ENCODE peak calls at places on chromosomes 16 and 17, in six cellular contexts. Z is thoracic aorta; C is Right ventricle myocardium superior; F is stimulated activated CD8-positive, alpha-beta memory T cell treated with anti-CD3 and anti-CD28 coated beads, Interleukin-7, amount 100 ng/mL, for 4 hours; O is pulmonary artery endothelial cell; D is activated naive CD4-positive, alpha-beta T cell treated with Interleukin-2 at 50 U/mL for 16 hours. R is an unnamed sample.

GRCh38 chr16:3580686-3581085 is 3.5 kb upstream of the NLRC3 start:
- DNase-seq in C (peak), D (no peak), O (no peak), F (no peak), Z (no peak), R (no peak)

GRCh38 chr16:74052006-74052405 is 244.6 kb upstream of the PSMD7 start:
- DNase-seq in D (no peak), C (no peak), F (no peak), O (no peak), Z (no peak), R (no peak)

GRCh38 chr16:72084445-72084844 is 9.0 kb downstream of the TXNL4B start:
- DNase-seq in C (no peak), F (no peak), D (no peak), O (no peak), Z (no peak), R (no peak)

GRCh38 chr16:53744449-53744848 is 40.5 kb downstream of the FTO start:
- DNase-seq in O (no peak), D (peak), C (no peak), F (peak), Z (no peak), R (no peak)

GRCh38 chr17:66191607-66192377 is at the start of gene CEP112:
- DNase-seq in F (peak), D (peak), Z (peak), C (peak), O (no peak), R (peak)

GRCh38 chr17:3298260-3298659 is at the start of gene OR3A1:
- DNase-seq in F (no peak), D (no peak), C (no peak), Z (no peak), O (no peak), R (no peak)

GRCh38 chr17:1647802-1648581 is 1.7 kb downstream of the RILP start:
- DNase-seq in O (no peak), D (no peak), Z (no peak), F (no peak), C (peak), R (no peak)

GRCh38 chr16:84618428-84619102 is 687 bp upstream of the COTL1 start:
- DNase-seq in F (no peak), O (peak), C (no peak), Z (no peak), D (no peak), R (peak)

GRCh38 chr16:58038219-58038641 is 12.7 kb downstream of the MMP15 start:
- DNase-seq in Z (no peak), D (no peak), O (no peak), C (peak), F (no peak), R (no peak)

GRCh38 chr16:88063201-88063773 is 112.1 kb downstream of the BANP start:
- DNase-seq in F (no peak), C (peak), Z (no peak), D (no peak), O (no peak), R (peak)

GRCh38 chr17:8785547-8786412 is 13.4 kb downstream of the MFSD6L start:
- DNase-seq in C (peak), F (peak), D (peak), Z (peak), O (no peak), R (peak)

GRCh38 chr17:69411766-69412165 is 2.7 kb upstream of the MAP2K6 start:
- DNase-seq in C (no peak), O (no peak), D (no peak), F (no peak), Z (no peak), R (no peak)

GRCh38 chr17:10069301-10069700 is 129.1 kb downstream of the GAS7 start:
- DNase-seq in Z (no peak), D (no peak), F (no peak), C (peak), O (no peak), R (no peak)

GRCh38 chr16:88649195-88649923 is 1.5 kb downstream of the CYBA start:
- DNase-seq in D (no peak), C (no peak), F (no peak), Z (no peak), O (no peak), R (no peak)

GRCh38 chr17:376936-377863 is 24.6 kb upstream of the RPH3AL start:
- DNase-seq in O (no peak), F (no peak), C (peak), Z (no peak), D (no peak), R (peak)

GRCh38 chr17:45246861-45247428 is 14.9 kb downstream of the SPATA32 start:
- DNase-seq in F (no peak), D (no peak), C (no peak), Z (no peak), O (no peak), R (no peak)

GRCh38 chr17:82791532-82791931 is 39.7 kb downstream of the TBCD start:
- DNase-seq in Z (no peak), D (no peak), F (no peak), O (peak), C (no peak), R (peak)

GRCh38 chr17:7914771-7915610 is 1.1 kb downstream of the RNF227 start:
- DNase-seq in D (no peak), Z (no peak), F (no peak), O (no peak), C (no peak), R (no peak)

GRCh38 chr17:36921131-36921851 is 16.0 kb upstream of the LHX1 start:
- DNase-seq in F (peak), O (no peak), Z (no peak), C (no peak), D (peak), R (no peak)

GRCh38 chr17:42018339-42018738 is 1.1 kb upstream of the DNAJC7 start:
- DNase-seq in C (no peak), F (no peak), O (no peak), Z (no peak), D (no peak), R (no peak)

GRCh38 chr16:3259097-3259496 is 2.7 kb upstream of the MEFV start:
- DNase-seq in Z (no peak), O (no peak), F (no peak), D (no peak), C (no peak), R (peak)

GRCh38 chr16:81526199-81526598 is 81.6 kb downstream of the CMIP start:
- DNase-seq in O (no peak), D (no peak), Z (no peak), F (no peak), C (no peak), R (no peak)

GRCh38 chr16:86775401-86775985 is 197.1 kb downstream of the FOXL1 start:
- DNase-seq in D (no peak), F (no peak), C (no peak), Z (no peak), O (no peak), R (no peak)

GRCh38 chr16:71229344-71229743 is 1.2 kb downstream of the HYDIN start:
- DNase-seq in D (no peak), Z (no peak), F (no peak), C (no peak), O (no peak), R (no peak)

GRCh38 chr17:34076743-34077631 is 178.1 kb upstream of the CCL2 start:
- DNase-seq in C (no peak), Z (no peak), F (no peak), D (no peak), O (no peak), R (no peak)

GRCh38 chr16:74556375-74556922 is 50.5 kb downstream of the GLG1 start:
- DNase-seq in C (no peak), O (no peak), Z (no peak), D (no peak), F (no peak), R (peak)

GRCh38 chr16:50671644-50672260 is 9.4 kb downstream of the SNX20 start:
- DNase-seq in D (peak), O (no peak), F (no peak), Z (no peak), C (no peak), R (peak)

GRCh38 chr16:20383106-20384029 is 21.2 kb downstream of the PDILT start:
- DNase-seq in D (peak), Z (peak), C (peak), O (peak), F (peak), R (peak)

GRCh38 chr17:65518256-65518655 is 43.2 kb downstream of the AXIN2 start:
- DNase-seq in D (no peak), C (no peak), O (no peak), Z (no peak), F (no peak), R (peak)

GRCh38 chr17:1002771-1003555 is 6.0 kb downstream of the TIMM22 start:
- DNase-seq in D (no peak), C (peak), O (peak), F (no peak), Z (no peak), R (peak)

GRCh38 chr17:9402590-9403199 is 172.9 kb downstream of the STX8 start:
- DNase-seq in D (peak), C (no peak), F (no peak), Z (no peak), O (no peak), R (peak)

GRCh38 chr17:410674-411401 is 58.2 kb upstream of the RPH3AL start:
- DNase-seq in C (no peak), Z (no peak), O (no peak), D (peak), F (no peak), R (no peak)